ENCODE peak calls at places on chromosome 2, in four cellular contexts. T is lower lobe of right lung, N is NCI-H1436, B is hippocampal formation. E is an unnamed sample.

GRCh38 chr2:63840785-63841253 is 877 bp upstream of the UGP2 start:
- DNase-seq in T (peak), N (peak), B (peak), E (peak)

GRCh38 chr2:18704224-18704623 is 114.9 kb upstream of the NT5C1B start:
- DNase-seq in T (no peak), N (no peak), B (no peak), E (no peak)

GRCh38 chr2:22855761-22856184 is 529.2 kb upstream of the KLHL29 start:
- DNase-seq in T (no peak), N (no peak), B (no peak), E (no peak)

GRCh38 chr2:28423856-28424605 is 31.4 kb downstream of the FOSL2 start:
- DNase-seq in T (peak), N (no peak), B (no peak), E (no peak)

GRCh38 chr2:229486673-229487072 is 215.6 kb upstream of the PID1 start:
- DNase-seq in T (no peak), N (no peak), B (no peak), E (no peak)

GRCh38 chr2:121008978-121009377 is 273.3 kb downstream of the GLI2 start:
- DNase-seq in T (no peak), N (no peak), B (no peak), E (no peak)

GRCh38 chr2:7430869-7431641 is 513.8 kb downstream of the RNF144A start:
- DNase-seq in T (peak), N (no peak), B (no peak), E (no peak)

GRCh38 chr2:27096748-27097297 is 10.3 kb downstream of the KHK start:
- DNase-seq in T (no peak), N (no peak), B (no peak), E (no peak)

GRCh38 chr2:205720451-205720902 is 38.2 kb downstream of the NRP2 start:
- DNase-seq in T (no peak), N (no peak), B (no peak), E (no peak)

GRCh38 chr2:122168799-122169198 is 413.3 kb downstream of the TSN start:
- DNase-seq in T (no peak), N (no peak), B (no peak), E (no peak)

GRCh38 chr2:79210274-79210917 is 50.8 kb upstream of the REG3A start:
- DNase-seq in T (no peak), N (no peak), B (no peak), E (no peak)

GRCh38 chr2:40625849-40626248 is 174.0 kb upstream of the SLC8A1 start:
- DNase-seq in T (no peak), N (no peak), B (no peak), E (no peak)

GRCh38 chr2:177265386-177265690 is 811 bp upstream of the NFE2L2 start:
- DNase-seq in T (no peak), N (no peak), B (peak), E (peak)

GRCh38 chr2:100785621-100786296 is 34.2 kb upstream of the NPAS2 start:
- DNase-seq in T (no peak), N (no peak), B (no peak), E (no peak)

GRCh38 chr2:27496357-27497287 is at the start of gene GCKR:
- DNase-seq in T (no peak), N (no peak), B (no peak), E (no peak)

GRCh38 chr2:65626831-65627230 is 194.4 kb upstream of the SPRED2 start:
- DNase-seq in T (no peak), N (no peak), B (no peak), E (no peak)

GRCh38 chr2:27039871-27040270 is 7.1 kb downstream of the TMEM214 start:
- DNase-seq in T (no peak), N (no peak), B (no peak), E (no peak)

GRCh38 chr2:83517727-83518368 is 941.2 kb downstream of the SUCLG1 start:
- DNase-seq in T (no peak), N (no peak), B (no peak), E (no peak)

GRCh38 chr2:5692561-5693287 is 540 bp downstream of the SOX11 start:
- DNase-seq in T (no peak), N (no peak), B (no peak), E (no peak)

GRCh38 chr2:201887851-201888451 is 81.6 kb downstream of the CDK15 start:
- DNase-seq in T (no peak), N (peak), B (no peak), E (no peak)

GRCh38 chr2:23503682-23504081 is 118.7 kb downstream of the KLHL29 start:
- DNase-seq in T (peak), N (no peak), B (no peak), E (no peak)

GRCh38 chr2:191155608-191156071 is 4.8 kb upstream of the STAT4 start:
- DNase-seq in T (no peak), N (peak), B (no peak), E (peak)

GRCh38 chr2:217729426-217730058 is 273.3 kb downstream of the TNS1 start:
- DNase-seq in T (no peak), N (peak), B (no peak), E (no peak)

GRCh38 chr2:212359425-212360067 is 179.1 kb downstream of the ERBB4 start:
- DNase-seq in T (no peak), N (no peak), B (no peak), E (peak)

GRCh38 chr2:180411631-180412030 is 404.5 kb upstream of the CWC22 start:
- DNase-seq in T (no peak), N (no peak), B (no peak), E (no peak)

GRCh38 chr2:138949517-138949916 is 169.3 kb upstream of the NXPH2 start:
- DNase-seq in T (no peak), N (no peak), B (no peak), E (no peak)

GRCh38 chr2:64831134-64831976 is 157.8 kb upstream of the SLC1A4 start:
- DNase-seq in T (peak), N (no peak), B (peak), E (no peak)

GRCh38 chr2:33405180-33406105 is 71.0 kb upstream of the RASGRP3 start:
- DNase-seq in T (no peak), N (no peak), B (no peak), E (peak)

GRCh38 chr2:218284106-218284811 is 8.0 kb downstream of the TMBIM1 start:
- DNase-seq in T (no peak), N (no peak), B (no peak), E (no peak)

GRCh38 chr2:193331701-193332100 is 1137.0 kb upstream of the TMEFF2 start:
- DNase-seq in T (no peak), N (no peak), B (no peak), E (no peak)

GRCh38 chr2:113122364-113122763 is 5.0 kb upstream of the IL1RN start:
- DNase-seq in T (no peak), N (no peak), B (no peak), E (no peak)

GRCh38 chr2:226360658-226361057 is 439.0 kb downstream of the IRS1 start:
- DNase-seq in T (no peak), N (no peak), B (no peak), E (no peak)

GRCh38 chr2:148455791-148456190 is 188.8 kb upstream of the EPC2 start:
- DNase-seq in T (no peak), N (no peak), B (no peak), E (no peak)

E was measured in DMS 273 treated with DMSO at 0.1 percent for 48 hours.